ENCODE peak calls at places on chromosomes 12 and 14, in four cellular contexts. One of them, this sample, is unnamed.

GRCh38 chr14:65016461-65016860 is 29.8 kb downstream of the FNTB start:
- DNase-seq in anterior cingulate cortex: no peak
- DNase-seq in kidney glomerular epithelial cell: no peak
- DNase-seq in tibial nerve: no peak
- DNase-seq in this sample: no peak

GRCh38 chr14:89025581-89026236 is 201.3 kb downstream of the TTC8 start:
- DNase-seq in anterior cingulate cortex: no peak
- DNase-seq in kidney glomerular epithelial cell: no peak
- DNase-seq in tibial nerve: no peak
- DNase-seq in this sample: peak

GRCh38 chr14:100065942-100066574 is 836 bp downstream of the EVL start:
- DNase-seq in anterior cingulate cortex: no peak
- DNase-seq in kidney glomerular epithelial cell: no peak
- DNase-seq in tibial nerve: no peak
- DNase-seq in this sample: no peak

GRCh38 chr12:42273706-42274105 is 35.7 kb upstream of the YAF2 start:
- DNase-seq in anterior cingulate cortex: no peak
- DNase-seq in kidney glomerular epithelial cell: no peak
- DNase-seq in tibial nerve: no peak
- DNase-seq in this sample: no peak

GRCh38 chr14:91167380-91167770 is 53.5 kb downstream of the DGLUCY start:
- DNase-seq in anterior cingulate cortex: no peak
- DNase-seq in kidney glomerular epithelial cell: no peak
- DNase-seq in tibial nerve: no peak
- DNase-seq in this sample: peak

GRCh38 chr12:3042394-3042793 is 34.8 kb upstream of the TSPAN9 start:
- DNase-seq in anterior cingulate cortex: no peak
- DNase-seq in kidney glomerular epithelial cell: no peak
- DNase-seq in tibial nerve: no peak
- DNase-seq in this sample: peak

GRCh38 chr12:129570796-129571400 is 332.9 kb downstream of the TMEM132D start:
- DNase-seq in anterior cingulate cortex: no peak
- DNase-seq in kidney glomerular epithelial cell: no peak
- DNase-seq in tibial nerve: no peak
- DNase-seq in this sample: no peak

GRCh38 chr12:67388331-67389163 is 119.4 kb downstream of the CAND1 start:
- DNase-seq in anterior cingulate cortex: no peak
- DNase-seq in kidney glomerular epithelial cell: peak
- DNase-seq in tibial nerve: no peak
- DNase-seq in this sample: no peak

GRCh38 chr14:76951149-76951548 is 77.4 kb downstream of the IRF2BPL start:
- DNase-seq in anterior cingulate cortex: no peak
- DNase-seq in kidney glomerular epithelial cell: no peak
- DNase-seq in tibial nerve: no peak
- DNase-seq in this sample: no peak

GRCh38 chr12:15001733-15002471 is 29.1 kb downstream of the PDE6H start:
- DNase-seq in anterior cingulate cortex: no peak
- DNase-seq in kidney glomerular epithelial cell: no peak
- DNase-seq in tibial nerve: no peak
- DNase-seq in this sample: peak

GRCh38 chr14:92203116-92203515 is 81.3 kb downstream of the CPSF2 start:
- DNase-seq in anterior cingulate cortex: no peak
- DNase-seq in kidney glomerular epithelial cell: no peak
- DNase-seq in tibial nerve: no peak
- DNase-seq in this sample: no peak

GRCh38 chr14:24054324-24054641 is 2.5 kb downstream of the CARMIL3 start:
- DNase-seq in anterior cingulate cortex: no peak
- DNase-seq in kidney glomerular epithelial cell: no peak
- DNase-seq in tibial nerve: no peak
- DNase-seq in this sample: no peak

GRCh38 chr12:12983420-12984035 is 16.5 kb downstream of the HEBP1 start:
- DNase-seq in anterior cingulate cortex: no peak
- DNase-seq in kidney glomerular epithelial cell: peak
- DNase-seq in tibial nerve: peak
- DNase-seq in this sample: no peak

GRCh38 chr12:6765634-6766581 is at the start of gene PTMS:
- DNase-seq in anterior cingulate cortex: peak
- DNase-seq in kidney glomerular epithelial cell: peak
- DNase-seq in tibial nerve: peak
- DNase-seq in this sample: peak

GRCh38 chr14:54565236-54566151 is 1.4 kb upstream of the SAMD4A start:
- DNase-seq in anterior cingulate cortex: peak
- DNase-seq in kidney glomerular epithelial cell: peak
- DNase-seq in tibial nerve: peak
- DNase-seq in this sample: peak

GRCh38 chr14:104977008-104977680 is 1.0 kb downstream of the AHNAK2 start:
- DNase-seq in anterior cingulate cortex: no peak
- DNase-seq in kidney glomerular epithelial cell: no peak
- DNase-seq in tibial nerve: no peak
- DNase-seq in this sample: no peak

GRCh38 chr12:89370850-89371249 is 18.5 kb upstream of the DUSP6 start:
- DNase-seq in anterior cingulate cortex: no peak
- DNase-seq in kidney glomerular epithelial cell: peak
- DNase-seq in tibial nerve: no peak
- DNase-seq in this sample: no peak

GRCh38 chr12:85866929-85867776 is 6.9 kb upstream of the NTS start:
- DNase-seq in anterior cingulate cortex: no peak
- DNase-seq in kidney glomerular epithelial cell: peak
- DNase-seq in tibial nerve: peak
- DNase-seq in this sample: no peak

GRCh38 chr14:84086714-84087113 is 1443.2 kb upstream of the FLRT2 start:
- DNase-seq in anterior cingulate cortex: no peak
- DNase-seq in kidney glomerular epithelial cell: no peak
- DNase-seq in tibial nerve: no peak
- DNase-seq in this sample: no peak

GRCh38 chr12:56010112-56010570 is 10.7 kb upstream of the IKZF4 start:
- DNase-seq in anterior cingulate cortex: no peak
- DNase-seq in kidney glomerular epithelial cell: no peak
- DNase-seq in tibial nerve: no peak
- DNase-seq in this sample: no peak

GRCh38 chr14:103165323-103165722 is 42.1 kb downstream of the TNFAIP2 start:
- DNase-seq in anterior cingulate cortex: no peak
- DNase-seq in kidney glomerular epithelial cell: no peak
- DNase-seq in tibial nerve: no peak
- DNase-seq in this sample: no peak

GRCh38 chr12:14952295-14952995 is 9.0 kb downstream of the ARHGDIB start:
- DNase-seq in anterior cingulate cortex: no peak
- DNase-seq in kidney glomerular epithelial cell: peak
- DNase-seq in tibial nerve: no peak
- DNase-seq in this sample: no peak

GRCh38 chr12:6554990-6555691 is 701 bp downstream of the IFFO1 start:
- DNase-seq in anterior cingulate cortex: no peak
- DNase-seq in kidney glomerular epithelial cell: no peak
- DNase-seq in tibial nerve: no peak
- DNase-seq in this sample: no peak

GRCh38 chr12:76420221-76420620 is 72.0 kb upstream of the BBS10 start:
- DNase-seq in anterior cingulate cortex: no peak
- DNase-seq in kidney glomerular epithelial cell: no peak
- DNase-seq in tibial nerve: no peak
- DNase-seq in this sample: no peak

GRCh38 chr14:24780278-24780677 is 146.3 kb upstream of the GZMB start:
- DNase-seq in anterior cingulate cortex: no peak
- DNase-seq in kidney glomerular epithelial cell: no peak
- DNase-seq in tibial nerve: no peak
- DNase-seq in this sample: no peak

GRCh38 chr12:28884861-28885260 is 264.2 kb upstream of the FAR2 start:
- DNase-seq in anterior cingulate cortex: no peak
- DNase-seq in kidney glomerular epithelial cell: no peak
- DNase-seq in tibial nerve: no peak
- DNase-seq in this sample: no peak

GRCh38 chr12:117118838-117119591 is 19.8 kb upstream of the TESC start:
- DNase-seq in anterior cingulate cortex: no peak
- DNase-seq in kidney glomerular epithelial cell: no peak
- DNase-seq in tibial nerve: no peak
- DNase-seq in this sample: no peak

GRCh38 chr14:41062826-41063225 is 543.9 kb upstream of the LRFN5 start:
- DNase-seq in anterior cingulate cortex: no peak
- DNase-seq in kidney glomerular epithelial cell: peak
- DNase-seq in tibial nerve: no peak
- DNase-seq in this sample: no peak

GRCh38 chr14:89284368-89285058 is 132.5 kb downstream of the FOXN3 start:
- DNase-seq in anterior cingulate cortex: no peak
- DNase-seq in kidney glomerular epithelial cell: no peak
- DNase-seq in tibial nerve: no peak
- DNase-seq in this sample: no peak

GRCh38 chr14:98077176-98077575 is 1194.8 kb downstream of the BCL11B start:
- DNase-seq in anterior cingulate cortex: no peak
- DNase-seq in kidney glomerular epithelial cell: no peak
- DNase-seq in tibial nerve: no peak
- DNase-seq in this sample: no peak

GRCh38 chr14:29927596-29928341 is at the start of gene PRKD1:
- DNase-seq in anterior cingulate cortex: peak
- DNase-seq in kidney glomerular epithelial cell: peak
- DNase-seq in tibial nerve: peak
- DNase-seq in this sample: peak

GRCh38 chr14:75232597-75232996 is 46.0 kb upstream of the FOS start:
- DNase-seq in anterior cingulate cortex: no peak
- DNase-seq in kidney glomerular epithelial cell: no peak
- DNase-seq in tibial nerve: no peak
- DNase-seq in this sample: no peak

GRCh38 chr14:76844223-76844622 is 18.0 kb downstream of the LRRC74A start:
- DNase-seq in anterior cingulate cortex: no peak
- DNase-seq in kidney glomerular epithelial cell: no peak
- DNase-seq in tibial nerve: peak
- DNase-seq in this sample: peak

GRCh38 chr12:69447892-69448291 is 22.3 kb upstream of the FRS2 start:
- DNase-seq in anterior cingulate cortex: no peak
- DNase-seq in kidney glomerular epithelial cell: no peak
- DNase-seq in tibial nerve: no peak
- DNase-seq in this sample: no peak

GRCh38 chr14:99430491-99430890 is 50.2 kb downstream of the SETD3 start:
- DNase-seq in anterior cingulate cortex: no peak
- DNase-seq in kidney glomerular epithelial cell: peak
- DNase-seq in tibial nerve: no peak
- DNase-seq in this sample: no peak

GRCh38 chr14:59534361-59534987 is 42.1 kb downstream of the CCDC175 start:
- DNase-seq in anterior cingulate cortex: no peak
- DNase-seq in kidney glomerular epithelial cell: no peak
- DNase-seq in tibial nerve: no peak
- DNase-seq in this sample: no peak

GRCh38 chr12:3054993-3055711 is 22.0 kb upstream of the TSPAN9 start:
- DNase-seq in anterior cingulate cortex: no peak
- DNase-seq in kidney glomerular epithelial cell: no peak
- DNase-seq in tibial nerve: peak
- DNase-seq in this sample: no peak

This sample was measured in gastrocnemius medialis.